ENCODE peak calls at places on chromosomes 16 and 17, in six cellular contexts. One of them, this sample, is unnamed.

GRCh38 chr17:75526555-75527270 is 1.2 kb downstream of the LLGL2 start:
- DNase-seq in OCI-LY7: no peak
- DNase-seq in heart right ventricle: no peak
- DNase-seq in CD4-positive, CD25-positive, alpha-beta regulatory T cell: no peak
- DNase-seq in A549: no peak
- DNase-seq in right atrium auricular region: no peak
- DNase-seq in this sample: no peak

GRCh38 chr16:563072-563644 is 3.0 kb downstream of the PRR35 start:
- DNase-seq in OCI-LY7: no peak
- DNase-seq in heart right ventricle: no peak
- DNase-seq in CD4-positive, CD25-positive, alpha-beta regulatory T cell: no peak
- DNase-seq in A549: no peak
- DNase-seq in right atrium auricular region: no peak
- DNase-seq in this sample: no peak

GRCh38 chr17:81294512-81295030 is 536 bp downstream of the SLC38A10 start:
- DNase-seq in OCI-LY7: peak; percentile 17
- DNase-seq in heart right ventricle: peak; percentile 21
- DNase-seq in CD4-positive, CD25-positive, alpha-beta regulatory T cell: peak; percentile 26
- DNase-seq in A549: peak; percentile 53
- DNase-seq in right atrium auricular region: no peak
- DNase-seq in this sample: no peak

GRCh38 chr17:11304568-11304967 is 63.6 kb downstream of the SHISA6 start:
- DNase-seq in OCI-LY7: no peak
- DNase-seq in heart right ventricle: no peak
- DNase-seq in CD4-positive, CD25-positive, alpha-beta regulatory T cell: no peak
- DNase-seq in A549: no peak
- DNase-seq in right atrium auricular region: no peak
- DNase-seq in this sample: no peak

GRCh38 chr17:31580331-31581021 is 189.0 kb downstream of the RAB11FIP4 start:
- DNase-seq in OCI-LY7: no peak
- DNase-seq in heart right ventricle: no peak
- DNase-seq in CD4-positive, CD25-positive, alpha-beta regulatory T cell: no peak
- DNase-seq in A549: no peak
- DNase-seq in right atrium auricular region: peak; percentile 75
- DNase-seq in this sample: peak; percentile 79

GRCh38 chr16:88638323-88639230 is at the start of gene IL17C:
- DNase-seq in OCI-LY7: peak; percentile 69
- DNase-seq in heart right ventricle: no peak
- DNase-seq in CD4-positive, CD25-positive, alpha-beta regulatory T cell: no peak
- DNase-seq in A549: no peak
- DNase-seq in right atrium auricular region: no peak
- DNase-seq in this sample: no peak

GRCh38 chr17:81934850-81935708 is 2.0 kb downstream of the PYCR1 start:
- DNase-seq in OCI-LY7: no peak
- DNase-seq in heart right ventricle: no peak
- DNase-seq in CD4-positive, CD25-positive, alpha-beta regulatory T cell: no peak
- DNase-seq in A549: no peak
- DNase-seq in right atrium auricular region: no peak
- DNase-seq in this sample: no peak

GRCh38 chr17:63702616-63703015 is 2.7 kb upstream of the LIMD2 start:
- DNase-seq in OCI-LY7: no peak
- DNase-seq in heart right ventricle: no peak
- DNase-seq in CD4-positive, CD25-positive, alpha-beta regulatory T cell: no peak
- DNase-seq in A549: no peak
- DNase-seq in right atrium auricular region: no peak
- DNase-seq in this sample: no peak

GRCh38 chr17:79630120-79630519 is 19.3 kb upstream of the RBFOX3 start:
- DNase-seq in OCI-LY7: no peak
- DNase-seq in heart right ventricle: peak; percentile 0
- DNase-seq in CD4-positive, CD25-positive, alpha-beta regulatory T cell: no peak
- DNase-seq in A549: peak; percentile 56
- DNase-seq in right atrium auricular region: peak; percentile 16
- DNase-seq in this sample: no peak

GRCh38 chr17:37756060-37756459 is 11.2 kb upstream of the HNF1B start:
- DNase-seq in OCI-LY7: no peak
- DNase-seq in heart right ventricle: no peak
- DNase-seq in CD4-positive, CD25-positive, alpha-beta regulatory T cell: no peak
- DNase-seq in A549: no peak
- DNase-seq in right atrium auricular region: no peak
- DNase-seq in this sample: no peak

GRCh38 chr17:17087424-17088103 is 45.3 kb downstream of the MPRIP start:
- DNase-seq in OCI-LY7: no peak
- DNase-seq in heart right ventricle: no peak
- DNase-seq in CD4-positive, CD25-positive, alpha-beta regulatory T cell: no peak
- DNase-seq in A549: no peak
- DNase-seq in right atrium auricular region: no peak
- DNase-seq in this sample: no peak

GRCh38 chr16:4052801-4053662 is 63.2 kb downstream of the ADCY9 start:
- DNase-seq in OCI-LY7: no peak
- DNase-seq in heart right ventricle: peak; percentile 78
- DNase-seq in CD4-positive, CD25-positive, alpha-beta regulatory T cell: no peak
- DNase-seq in A549: no peak
- DNase-seq in right atrium auricular region: peak; percentile 78
- DNase-seq in this sample: peak; percentile 63

GRCh38 chr17:35752471-35752870 is 568 bp downstream of the GAS2L2 start:
- DNase-seq in OCI-LY7: no peak
- DNase-seq in heart right ventricle: no peak
- DNase-seq in CD4-positive, CD25-positive, alpha-beta regulatory T cell: no peak
- DNase-seq in A549: no peak
- DNase-seq in right atrium auricular region: no peak
- DNase-seq in this sample: no peak

GRCh38 chr17:44121997-44122824 is 1.2 kb downstream of the HDAC5 start:
- DNase-seq in OCI-LY7: no peak
- DNase-seq in heart right ventricle: no peak
- DNase-seq in CD4-positive, CD25-positive, alpha-beta regulatory T cell: no peak
- DNase-seq in A549: no peak
- DNase-seq in right atrium auricular region: no peak
- DNase-seq in this sample: no peak

GRCh38 chr17:19380551-19381284 is 2.4 kb downstream of the MAPK7 start:
- DNase-seq in OCI-LY7: no peak
- DNase-seq in heart right ventricle: no peak
- DNase-seq in CD4-positive, CD25-positive, alpha-beta regulatory T cell: no peak
- DNase-seq in A549: no peak
- DNase-seq in right atrium auricular region: no peak
- DNase-seq in this sample: no peak

GRCh38 chr16:85103096-85104079 is 8.9 kb downstream of the CIBAR2 start:
- DNase-seq in OCI-LY7: peak; percentile 86
- DNase-seq in heart right ventricle: no peak
- DNase-seq in CD4-positive, CD25-positive, alpha-beta regulatory T cell: no peak
- DNase-seq in A549: no peak
- DNase-seq in right atrium auricular region: no peak
- DNase-seq in this sample: no peak

GRCh38 chr17:63772801-63773271 is 561 bp downstream of the CCDC47 start:
- DNase-seq in OCI-LY7: peak; percentile 30
- DNase-seq in heart right ventricle: no peak
- DNase-seq in CD4-positive, CD25-positive, alpha-beta regulatory T cell: peak; percentile 18
- DNase-seq in A549: no peak
- DNase-seq in right atrium auricular region: no peak
- DNase-seq in this sample: peak; percentile 32

GRCh38 chr16:84299734-84300440 is 5.2 kb downstream of the WFDC1 start:
- DNase-seq in OCI-LY7: no peak
- DNase-seq in heart right ventricle: no peak
- DNase-seq in CD4-positive, CD25-positive, alpha-beta regulatory T cell: no peak
- DNase-seq in A549: no peak
- DNase-seq in right atrium auricular region: no peak
- DNase-seq in this sample: no peak

GRCh38 chr17:66604381-66604780 is 230.5 kb upstream of the CACNG5 start:
- DNase-seq in OCI-LY7: no peak
- DNase-seq in heart right ventricle: no peak
- DNase-seq in CD4-positive, CD25-positive, alpha-beta regulatory T cell: no peak
- DNase-seq in A549: no peak
- DNase-seq in right atrium auricular region: peak; percentile 2
- DNase-seq in this sample: no peak

GRCh38 chr16:66416981-66417700 is 10.0 kb upstream of the BEAN1 start:
- DNase-seq in OCI-LY7: no peak
- DNase-seq in heart right ventricle: no peak
- DNase-seq in CD4-positive, CD25-positive, alpha-beta regulatory T cell: no peak
- DNase-seq in A549: no peak
- DNase-seq in right atrium auricular region: no peak
- DNase-seq in this sample: no peak

GRCh38 chr16:1959269-1960039 is at the start of gene NDUFB10:
- DNase-seq in OCI-LY7: peak; percentile 93
- DNase-seq in heart right ventricle: peak; percentile 93
- DNase-seq in CD4-positive, CD25-positive, alpha-beta regulatory T cell: peak; percentile 90
- DNase-seq in A549: peak; percentile 76
- DNase-seq in right atrium auricular region: peak; percentile 94
- DNase-seq in this sample: peak; percentile 96

GRCh38 chr16:87747626-87748025 is 18.2 kb downstream of the KLHDC4 start:
- DNase-seq in OCI-LY7: no peak
- DNase-seq in heart right ventricle: no peak
- DNase-seq in CD4-positive, CD25-positive, alpha-beta regulatory T cell: no peak
- DNase-seq in A549: no peak
- DNase-seq in right atrium auricular region: no peak
- DNase-seq in this sample: no peak

GRCh38 chr16:20675488-20676267 is 21.8 kb downstream of the ACSM1 start:
- DNase-seq in OCI-LY7: no peak
- DNase-seq in heart right ventricle: no peak
- DNase-seq in CD4-positive, CD25-positive, alpha-beta regulatory T cell: peak; percentile 65
- DNase-seq in A549: no peak
- DNase-seq in right atrium auricular region: no peak
- DNase-seq in this sample: peak; percentile 20

GRCh38 chr17:64242633-64243032 is 20.4 kb downstream of the TEX2 start:
- DNase-seq in OCI-LY7: no peak
- DNase-seq in heart right ventricle: no peak
- DNase-seq in CD4-positive, CD25-positive, alpha-beta regulatory T cell: no peak
- DNase-seq in A549: no peak
- DNase-seq in right atrium auricular region: no peak
- DNase-seq in this sample: no peak

GRCh38 chr17:16939606-16940115 is 32.3 kb downstream of the TNFRSF13B start:
- DNase-seq in OCI-LY7: no peak
- DNase-seq in heart right ventricle: no peak
- DNase-seq in CD4-positive, CD25-positive, alpha-beta regulatory T cell: no peak
- DNase-seq in A549: no peak
- DNase-seq in right atrium auricular region: no peak
- DNase-seq in this sample: no peak

GRCh38 chr16:85958731-85959130 is 59.8 kb downstream of the IRF8 start:
- DNase-seq in OCI-LY7: no peak
- DNase-seq in heart right ventricle: no peak
- DNase-seq in CD4-positive, CD25-positive, alpha-beta regulatory T cell: no peak
- DNase-seq in A549: no peak
- DNase-seq in right atrium auricular region: no peak
- DNase-seq in this sample: no peak

GRCh38 chr17:38572665-38573365 is 32.9 kb downstream of the SRCIN1 start:
- DNase-seq in OCI-LY7: no peak
- DNase-seq in heart right ventricle: no peak
- DNase-seq in CD4-positive, CD25-positive, alpha-beta regulatory T cell: no peak
- DNase-seq in A549: peak; percentile 87
- DNase-seq in right atrium auricular region: no peak
- DNase-seq in this sample: no peak

GRCh38 chr17:15398736-15399331 is 57.4 kb upstream of the TEKT3 start:
- DNase-seq in OCI-LY7: no peak
- DNase-seq in heart right ventricle: no peak
- DNase-seq in CD4-positive, CD25-positive, alpha-beta regulatory T cell: no peak
- DNase-seq in A549: no peak
- DNase-seq in right atrium auricular region: no peak
- DNase-seq in this sample: peak; percentile 26

GRCh38 chr16:47377156-47377555 is 83.7 kb downstream of the ITFG1 start:
- DNase-seq in OCI-LY7: no peak
- DNase-seq in heart right ventricle: no peak
- DNase-seq in CD4-positive, CD25-positive, alpha-beta regulatory T cell: no peak
- DNase-seq in A549: no peak
- DNase-seq in right atrium auricular region: no peak
- DNase-seq in this sample: no peak

GRCh38 chr17:30239089-30239462 is 3.6 kb upstream of the SLC6A4 start:
- DNase-seq in OCI-LY7: no peak
- DNase-seq in heart right ventricle: no peak
- DNase-seq in CD4-positive, CD25-positive, alpha-beta regulatory T cell: no peak
- DNase-seq in A549: no peak
- DNase-seq in right atrium auricular region: no peak
- DNase-seq in this sample: no peak

GRCh38 chr16:3223913-3224515 is 10.9 kb downstream of the ZNF200 start:
- DNase-seq in OCI-LY7: no peak
- DNase-seq in heart right ventricle: no peak
- DNase-seq in CD4-positive, CD25-positive, alpha-beta regulatory T cell: peak; percentile 22
- DNase-seq in A549: no peak
- DNase-seq in right atrium auricular region: no peak
- DNase-seq in this sample: no peak

GRCh38 chr16:56869513-56870270 is 4.7 kb downstream of the SLC12A3 start:
- DNase-seq in OCI-LY7: peak; percentile 74
- DNase-seq in heart right ventricle: no peak
- DNase-seq in CD4-positive, CD25-positive, alpha-beta regulatory T cell: peak; percentile 30
- DNase-seq in A549: peak; percentile 66
- DNase-seq in right atrium auricular region: no peak
- DNase-seq in this sample: peak; percentile 26

GRCh38 chr17:72764632-72765041 is 327.9 kb downstream of the SLC39A11 start:
- DNase-seq in OCI-LY7: no peak
- DNase-seq in heart right ventricle: no peak
- DNase-seq in CD4-positive, CD25-positive, alpha-beta regulatory T cell: no peak
- DNase-seq in A549: no peak
- DNase-seq in right atrium auricular region: no peak
- DNase-seq in this sample: no peak

GRCh38 chr17:7712111-7712771 is 5.3 kb upstream of the DNAH2 start:
- DNase-seq in OCI-LY7: peak; percentile 23
- DNase-seq in heart right ventricle: no peak
- DNase-seq in CD4-positive, CD25-positive, alpha-beta regulatory T cell: peak; percentile 26
- DNase-seq in A549: no peak
- DNase-seq in right atrium auricular region: no peak
- DNase-seq in this sample: no peak

GRCh38 chr17:45127583-45128300 is 4.6 kb downstream of the PLCD3 start:
- DNase-seq in OCI-LY7: no peak
- DNase-seq in heart right ventricle: peak; percentile 63
- DNase-seq in CD4-positive, CD25-positive, alpha-beta regulatory T cell: no peak
- DNase-seq in A549: no peak
- DNase-seq in right atrium auricular region: peak; percentile 83
- DNase-seq in this sample: peak; percentile 44

GRCh38 chr17:68085751-68086445 is 50.4 kb downstream of the KPNA2 start:
- DNase-seq in OCI-LY7: peak; percentile 86
- DNase-seq in heart right ventricle: no peak
- DNase-seq in CD4-positive, CD25-positive, alpha-beta regulatory T cell: peak; percentile 54
- DNase-seq in A549: no peak
- DNase-seq in right atrium auricular region: no peak
- DNase-seq in this sample: no peak
- H3K4me3 ChIP-seq in OCI-LY7: peak overlapping the region; percentile 39
- H3K4me3 ChIP-seq in heart right ventricle: no peak overlapping the region
- H3K4me3 ChIP-seq in CD4-positive, CD25-positive, alpha-beta regulatory T cell: peak overlapping the region; percentile 53
- H3K4me3 ChIP-seq in A549: no peak overlapping the region
- H3K4me3 ChIP-seq in right atrium auricular region: no peak overlapping the region
- H3K4me3 ChIP-seq in this sample: no peak overlapping the region

GRCh38 chr16:35743101-35743692 is 2283.8 kb downstream of the TP53TG3F start:
- DNase-seq in OCI-LY7: no peak
- DNase-seq in heart right ventricle: no peak
- DNase-seq in CD4-positive, CD25-positive, alpha-beta regulatory T cell: no peak
- DNase-seq in A549: no peak
- DNase-seq in right atrium auricular region: peak; percentile 50
- DNase-seq in this sample: no peak
- H3K9me3 ChIP-seq in OCI-LY7: no peaks in the 10 kb centered on the region
- H3K9me3 ChIP-seq in heart right ventricle: no peaks in the 10 kb centered on the region
- H3K9me3 ChIP-seq in CD4-positive, CD25-positive, alpha-beta regulatory T cell: peaks cover 76% of the 10 kb centered on the region
- H3K9me3 ChIP-seq in A549: no peaks in the 10 kb centered on the region
- H3K9me3 ChIP-seq in right atrium auricular region: no peaks in the 10 kb centered on the region
- H3K9me3 ChIP-seq in this sample: no peaks in the 10 kb centered on the region

GRCh38 chr16:11744075-11744470 is 1.4 kb upstream of the TXNDC11 start:
- DNase-seq in OCI-LY7: no peak
- DNase-seq in heart right ventricle: no peak
- DNase-seq in CD4-positive, CD25-positive, alpha-beta regulatory T cell: no peak
- DNase-seq in A549: no peak
- DNase-seq in right atrium auricular region: no peak
- DNase-seq in this sample: no peak
- H3K27ac ChIP-seq in OCI-LY7: peak overlapping the region; percentile 7
- H3K27ac ChIP-seq in heart right ventricle: no peak overlapping the region
- H3K27ac ChIP-seq in CD4-positive, CD25-positive, alpha-beta regulatory T cell: peak overlapping the region; percentile 95
- H3K27ac ChIP-seq in A549: peak overlapping the region; percentile 91
- H3K27ac ChIP-seq in right atrium auricular region: peak overlapping the region; percentile 95
- H3K27ac ChIP-seq in this sample: no peak overlapping the region

GRCh38 chr16:71448274-71448866 is 6.5 kb upstream of the TLE7 start:
- DNase-seq in OCI-LY7: no peak
- DNase-seq in heart right ventricle: no peak
- DNase-seq in CD4-positive, CD25-positive, alpha-beta regulatory T cell: no peak
- DNase-seq in A549: no peak
- DNase-seq in right atrium auricular region: no peak
- DNase-seq in this sample: no peak
- H3K4me3 ChIP-seq in OCI-LY7: no peak overlapping the region
- H3K4me3 ChIP-seq in heart right ventricle: no peak overlapping the region
- H3K4me3 ChIP-seq in CD4-positive, CD25-positive, alpha-beta regulatory T cell: no peak overlapping the region
- H3K4me3 ChIP-seq in A549: no peak overlapping the region
- H3K4me3 ChIP-seq in right atrium auricular region: no peak overlapping the region
- H3K4me3 ChIP-seq in this sample: no peak overlapping the region